ENCODE peak calls at places on chromosomes 11 and 22, in five cellular contexts. X is heart right ventricle, K is AG04449, T is tibial artery, J is brain microvascular endothelial cell. B is an unnamed sample.

GRCh38 chr22:49784987-49785614 is 42.6 kb downstream of the BRD1 start:
- DNase-seq in K (no peak), T (no peak), X (no peak), J (no peak), B (no peak)

GRCh38 chr11:110312670-110313069 is 16.3 kb upstream of the RDX start:
- DNase-seq in J (no peak), X (no peak), K (no peak), T (no peak), B (no peak)

GRCh38 chr11:115226556-115226955 is 277.7 kb downstream of the CADM1 start:
- DNase-seq in K (peak), T (no peak), J (peak), X (no peak), B (peak)

GRCh38 chr22:48942698-48943566 is 884.7 kb downstream of the BRD1 start:
- DNase-seq in X (no peak), J (no peak), T (no peak), K (no peak), B (no peak)

GRCh38 chr11:35933572-35933925 is 10.3 kb upstream of the LDLRAD3 start:
- DNase-seq in T (no peak), X (no peak), J (no peak), K (no peak), B (no peak)

GRCh38 chr11:104556606-104557301 is 341.5 kb downstream of the CASP12 start:
- DNase-seq in X (no peak), T (no peak), K (no peak), J (no peak), B (no peak)

GRCh38 chr11:58622344-58622743 is at the start of gene CNTF:
- DNase-seq in X (no peak), J (peak), T (no peak), K (no peak), B (no peak)

GRCh38 chr22:43542681-43543521 is 131.1 kb downstream of the MPPED1 start:
- DNase-seq in X (no peak), T (no peak), J (no peak), K (no peak), B (no peak)

GRCh38 chr22:50665212-50665611 is 7.4 kb upstream of the SHANK3 start:
- DNase-seq in T (no peak), J (no peak), X (no peak), K (no peak), B (no peak)

GRCh38 chr22:48824673-48825651 is 1002.7 kb downstream of the BRD1 start:
- DNase-seq in K (no peak), T (no peak), X (no peak), J (no peak), B (no peak)

GRCh38 chr22:30636226-30637077 is 871 bp downstream of the SLC35E4 start:
- DNase-seq in T (no peak), X (peak), K (no peak), J (no peak), B (no peak)
- TF ChIP-seq CTCF in T (no peak), X (no peak), K (peak), J (peak), B (no peak)

DNA sequence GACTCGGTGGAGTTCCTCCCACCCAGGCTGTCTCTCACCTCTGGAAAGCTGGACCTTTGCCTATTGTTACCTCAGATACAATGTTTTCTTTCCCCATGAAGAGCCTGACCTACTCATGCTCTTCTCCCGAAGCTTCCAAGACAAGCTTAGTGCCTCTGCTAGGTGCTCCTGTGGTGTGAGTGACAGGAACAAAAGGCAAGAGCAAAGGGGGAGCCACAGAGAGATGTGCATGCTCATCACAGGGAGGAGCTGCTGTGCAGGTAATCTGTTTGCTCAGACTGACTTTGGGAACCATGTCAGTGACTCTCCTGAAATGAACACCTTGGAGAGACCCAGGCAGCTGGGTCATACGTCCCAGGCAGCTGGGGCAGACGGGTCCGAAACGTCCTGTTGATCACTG is 53.6 kb upstream of the VSTM5 start:
- DNase-seq in K (no peak), T (no peak), J (no peak), X (no peak), B (no peak)
- TF ChIP-seq CTCF in K (no peak), T (no peak), J (no peak), X (no peak), B (peak)

GRCh38 chr11:69931060-69931910 is 112.1 kb upstream of the FGF3 start:
- DNase-seq in X (peak), K (no peak), J (no peak), T (no peak), B (no peak)
- TF ChIP-seq CTCF in X (no peak), K (no peak), J (no peak), T (no peak), B (no peak)

DNA sequence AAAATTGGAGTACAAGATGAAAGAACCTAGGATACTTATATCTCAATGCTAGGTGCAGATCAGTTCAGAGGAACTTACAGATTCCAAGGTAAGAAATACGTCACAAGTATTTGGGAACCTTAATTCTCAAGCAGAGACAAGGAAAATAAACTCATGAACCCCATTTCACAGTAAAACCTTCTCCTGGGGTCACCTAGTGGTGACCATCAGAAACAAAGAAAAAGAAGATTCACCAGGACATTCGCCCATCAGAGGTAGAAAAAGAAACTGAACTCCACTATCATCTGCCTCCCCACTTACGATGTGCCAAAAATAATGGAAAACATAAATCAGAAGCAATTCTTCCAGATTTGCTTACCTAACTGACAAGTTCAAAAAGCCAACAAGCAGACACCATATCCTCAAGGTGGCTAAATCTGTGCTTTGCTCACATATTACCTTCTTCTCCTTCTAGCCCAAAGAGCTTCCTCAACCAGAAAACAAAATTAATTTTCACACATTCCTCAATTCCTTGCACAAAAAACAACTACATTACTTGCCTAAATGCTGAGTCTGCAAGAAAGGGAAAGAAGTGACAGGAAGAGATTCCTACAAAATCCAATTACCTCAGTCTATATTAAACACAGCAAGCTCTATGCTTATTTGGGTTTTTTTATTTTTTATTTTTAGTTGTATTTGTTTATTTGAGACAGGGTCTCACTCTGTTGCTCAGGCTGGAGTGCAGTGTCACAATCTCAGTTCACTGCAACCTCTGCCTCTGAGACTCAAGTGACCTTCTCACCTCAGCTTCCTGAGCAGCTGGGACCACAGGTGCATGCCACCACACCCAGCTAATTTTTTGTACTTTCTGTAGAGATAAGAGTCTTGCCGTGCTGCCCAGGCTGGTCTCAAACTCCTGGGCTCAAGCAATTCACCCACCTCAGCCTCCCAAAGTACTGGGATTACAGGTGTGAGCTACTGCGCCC is 4.7 kb downstream of the DENND5A start:
- DNase-seq in T (no peak), J (no peak), X (no peak), K (no peak), B (no peak)
- TF ChIP-seq CTCF in T (no peak), J (peak), X (peak), K (no peak), B (peak)

GRCh38 chr11:134271978-134272377 is 4.2 kb upstream of the GLB1L3 start:
- DNase-seq in X (no peak), J (no peak), K (no peak), T (no peak), B (no peak)

GRCh38 chr11:134272381-134273316 is 3.5 kb upstream of the GLB1L3 start:
- DNase-seq in X (no peak), K (no peak), T (no peak), J (no peak), B (no peak)

GRCh38 chr11:134267466-134267865 is 8.7 kb upstream of the GLB1L3 start:
- DNase-seq in K (no peak), J (no peak), X (no peak), T (no peak), B (no peak)

GRCh38 chr11:134267966-134268365 is 8.2 kb upstream of the GLB1L3 start:
- DNase-seq in T (no peak), K (no peak), X (no peak), J (no peak), B (no peak)

GRCh38 chr11:134270250-134270714 is 5.9 kb upstream of the GLB1L3 start:
- DNase-seq in K (no peak), T (no peak), J (no peak), X (no peak), B (no peak)
- TF ChIP-seq CTCF in K (no peak), T (no peak), J (peak), X (no peak), B (peak)